ENCODE peak calls at places on chromosomes 11 and 22, in four cellular contexts. C is AG04449; B is activated naive CD4-positive, alpha-beta T cell; P is NCI-H146. L is an unnamed sample.

GRCh38 chr11:78595431-78596130 is 20.9 kb upstream of the NARS2 start:
- DNase-seq in C (no peak), B (no peak), P (no peak), L (no peak)

GRCh38 chr11:126548576-126549272 is 193.2 kb downstream of the ST3GAL4 start:
- DNase-seq in C (no peak), B (no peak), P (no peak), L (no peak)

GRCh38 chr11:13448876-13449275 is 14.1 kb downstream of the BTBD10 start:
- DNase-seq in C (no peak), B (no peak), P (no peak), L (peak)

GRCh38 chr11:134036484-134037092 is 32.3 kb upstream of the JAM3 start:
- DNase-seq in C (no peak), B (no peak), P (no peak), L (no peak)

GRCh38 chr11:57484141-57484710 is 23.9 kb downstream of the RTN4RL2 start:
- DNase-seq in C (no peak), B (no peak), P (no peak), L (no peak)

GRCh38 chr22:40261783-40262182 is 84.1 kb downstream of the TNRC6B start:
- DNase-seq in C (no peak), B (no peak), P (no peak), L (no peak)

GRCh38 chr22:34588893-34589545 is 476.9 kb upstream of the ISX start:
- DNase-seq in C (no peak), B (no peak), P (no peak), L (no peak)

GRCh38 chr11:115606223-115607220 is 102.3 kb upstream of the CADM1 start:
- DNase-seq in C (no peak), B (no peak), P (no peak), L (peak)

GRCh38 chr11:126484266-126484665 is 128.8 kb downstream of the ST3GAL4 start:
- DNase-seq in C (peak), B (no peak), P (no peak), L (peak)

GRCh38 chr11:101061606-101062005 is 68.0 kb downstream of the PGR start:
- DNase-seq in C (peak), B (no peak), P (no peak), L (peak)

GRCh38 chr11:8258771-8259170 is 4.9 kb downstream of the LMO1 start:
- DNase-seq in C (no peak), B (no peak), P (no peak), L (peak)

GRCh38 chr11:44033411-44033850 is 14.3 kb upstream of the ACCSL start:
- DNase-seq in C (no peak), B (no peak), P (no peak), L (no peak)

GRCh38 chr11:385594-386351 is 8.2 kb upstream of the PKP3 start:
- DNase-seq in C (no peak), B (no peak), P (no peak), L (no peak)

GRCh38 chr11:134471341-134472187 is 59.5 kb upstream of the B3GAT1 start:
- DNase-seq in C (no peak), B (no peak), P (no peak), L (no peak)

GRCh38 chr11:130806746-130807145 is 109.5 kb downstream of the SNX19 start:
- DNase-seq in C (no peak), B (no peak), P (no peak), L (no peak)

GRCh38 chr22:46770726-46771125 is 8.3 kb downstream of the TBC1D22A start:
- DNase-seq in C (no peak), B (no peak), P (no peak), L (no peak)

GRCh38 chr11:103872748-103873147 is 163.7 kb upstream of the DDI1 start:
- DNase-seq in C (no peak), B (no peak), P (no peak), L (no peak)

GRCh38 chr22:37328017-37328416 is 45.7 kb downstream of the CYTH4 start:
- DNase-seq in C (no peak), B (no peak), P (no peak), L (peak)

GRCh38 chr22:44444341-44445306 is 53.4 kb downstream of the RTL6 start:
- DNase-seq in C (no peak), B (no peak), P (no peak), L (no peak)

GRCh38 chr11:27699242-27699925 is 871 bp downstream of the BDNF start:
- DNase-seq in C (no peak), B (no peak), P (peak), L (no peak)

GRCh38 chr11:126742582-126742981 is 258.0 kb downstream of the KIRREL3 start:
- DNase-seq in C (no peak), B (no peak), P (no peak), L (no peak)

GRCh38 chr11:57935402-57936049 is 88.2 kb upstream of the OR9Q1 start:
- DNase-seq in C (no peak), B (no peak), P (no peak), L (no peak)

GRCh38 chr22:24191381-24191841 is 10.1 kb downstream of the SUSD2 start:
- DNase-seq in C (no peak), B (no peak), P (no peak), L (no peak)

GRCh38 chr22:43060213-43060612 is 29.0 kb downstream of the TTLL1 start:
- DNase-seq in C (no peak), B (peak), P (peak), L (peak)

GRCh38 chr11:86942212-86942611 is 13.0 kb downstream of the FZD4 start:
- DNase-seq in C (no peak), B (no peak), P (no peak), L (no peak)

GRCh38 chr11:38460901-38461300 is 1862.9 kb upstream of the RAG2 start:
- DNase-seq in C (peak), B (no peak), P (no peak), L (peak)

GRCh38 chr11:43708776-43709175 is 28.2 kb downstream of the HSD17B12 start:
- DNase-seq in C (no peak), B (no peak), P (no peak), L (peak)

GRCh38 chr11:36000616-36001190 is 56.8 kb downstream of the LDLRAD3 start:
- DNase-seq in C (no peak), B (no peak), P (no peak), L (no peak)

GRCh38 chr11:10275714-10276113 is 18.3 kb downstream of the SBF2 start:
- DNase-seq in C (no peak), B (no peak), P (no peak), L (no peak)

GRCh38 chr11:77351281-77351905 is 49.9 kb upstream of the GDPD4 start:
- DNase-seq in C (no peak), B (no peak), P (no peak), L (peak)

GRCh38 chr11:58642120-58642625 is 19.7 kb downstream of the CNTF start:
- DNase-seq in C (no peak), B (no peak), P (no peak), L (no peak)

GRCh38 chr11:30488304-30488998 is 97.7 kb downstream of the MPPED2 start:
- DNase-seq in C (peak), B (no peak), P (peak), L (peak)

GRCh38 chr11:86041975-86042378 is 26.9 kb downstream of the PICALM start:
- DNase-seq in C (peak), B (no peak), P (peak), L (peak)

GRCh38 chr11:1916132-1916985 is 3.1 kb upstream of the TNNT3 start:
- DNase-seq in C (no peak), B (no peak), P (no peak), L (no peak)

GRCh38 chr11:65435981-65436411 is 13.4 kb downstream of the NEAT1 start:
- DNase-seq in C (no peak), B (no peak), P (no peak), L (no peak)

GRCh38 chr11:18063131-18063530 is 17.1 kb upstream of the TPH1 start:
- DNase-seq in C (no peak), B (no peak), P (peak), L (no peak)

GRCh38 chr11:114163830-114164401 is 104.4 kb downstream of the ZBTB16 start:
- DNase-seq in C (no peak), B (no peak), P (no peak), L (peak)

GRCh38 chr11:33735426-33736147 is 636 bp downstream of the CD59 start:
- DNase-seq in C (no peak), B (no peak), P (peak), L (peak)

GRCh38 chr11:115324569-115325432 is 179.4 kb downstream of the CADM1 start:
- DNase-seq in C (no peak), B (no peak), P (peak), L (peak)

GRCh38 chr11:75602916-75603315 is 40.9 kb downstream of the SERPINH1 start:
- DNase-seq in C (peak), B (no peak), P (no peak), L (no peak)